ENCODE peak calls at places on chromosomes 11 and 22, in eight cellular contexts. One of them, this sample, is unnamed.

GRCh38 chr11:73139476-73140198 is 2.5 kb downstream of the FCHSD2 start:
- DNase-seq in WERI-Rb-1: no peak
- DNase-seq in occipital lobe: no peak
- DNase-seq in activated B cell treated with CpG ODN at 0.5 μM for 24 hours: no peak
- DNase-seq in stimulated activated CD8-positive, alpha-beta memory T cell treated with anti-CD3 and anti-CD28 coated beads, Interleukin-15, amount 100 ng/mL, for 4 hours: no peak
- DNase-seq in H9: no peak
- DNase-seq in HT1080: peak; percentile 47
- DNase-seq in brain microvascular endothelial cell: no peak
- DNase-seq in this sample: no peak

GRCh38 chr11:19959697-19960096 is 200.6 kb downstream of the DBX1 start:
- DNase-seq in WERI-Rb-1: peak; percentile 95
- DNase-seq in occipital lobe: no peak
- DNase-seq in activated B cell treated with CpG ODN at 0.5 μM for 24 hours: no peak
- DNase-seq in stimulated activated CD8-positive, alpha-beta memory T cell treated with anti-CD3 and anti-CD28 coated beads, Interleukin-15, amount 100 ng/mL, for 4 hours: no peak
- DNase-seq in H9: no peak
- DNase-seq in HT1080: no peak
- DNase-seq in brain microvascular endothelial cell: no peak
- DNase-seq in this sample: no peak

GRCh38 chr11:45321669-45322068 is 35.5 kb upstream of the SYT13 start:
- DNase-seq in WERI-Rb-1: no peak
- DNase-seq in occipital lobe: no peak
- DNase-seq in activated B cell treated with CpG ODN at 0.5 μM for 24 hours: no peak
- DNase-seq in stimulated activated CD8-positive, alpha-beta memory T cell treated with anti-CD3 and anti-CD28 coated beads, Interleukin-15, amount 100 ng/mL, for 4 hours: no peak
- DNase-seq in H9: no peak
- DNase-seq in HT1080: no peak
- DNase-seq in brain microvascular endothelial cell: no peak
- DNase-seq in this sample: no peak

GRCh38 chr22:17832665-17833064 is 58.4 kb upstream of the BID start:
- DNase-seq in WERI-Rb-1: no peak
- DNase-seq in occipital lobe: no peak
- DNase-seq in activated B cell treated with CpG ODN at 0.5 μM for 24 hours: no peak
- DNase-seq in stimulated activated CD8-positive, alpha-beta memory T cell treated with anti-CD3 and anti-CD28 coated beads, Interleukin-15, amount 100 ng/mL, for 4 hours: no peak
- DNase-seq in H9: no peak
- DNase-seq in HT1080: no peak
- DNase-seq in brain microvascular endothelial cell: no peak
- DNase-seq in this sample: no peak

GRCh38 chr11:12675951-12676711 is 1.9 kb downstream of the TEAD1 start:
- DNase-seq in WERI-Rb-1: peak; percentile 22
- DNase-seq in occipital lobe: no peak
- DNase-seq in activated B cell treated with CpG ODN at 0.5 μM for 24 hours: no peak
- DNase-seq in stimulated activated CD8-positive, alpha-beta memory T cell treated with anti-CD3 and anti-CD28 coated beads, Interleukin-15, amount 100 ng/mL, for 4 hours: no peak
- DNase-seq in H9: no peak
- DNase-seq in HT1080: peak; percentile 41
- DNase-seq in brain microvascular endothelial cell: no peak
- DNase-seq in this sample: peak; percentile 38

GRCh38 chr22:50228366-50228765 is 16.5 kb downstream of the TUBGCP6 start:
- DNase-seq in WERI-Rb-1: no peak
- DNase-seq in occipital lobe: no peak
- DNase-seq in activated B cell treated with CpG ODN at 0.5 μM for 24 hours: no peak
- DNase-seq in stimulated activated CD8-positive, alpha-beta memory T cell treated with anti-CD3 and anti-CD28 coated beads, Interleukin-15, amount 100 ng/mL, for 4 hours: no peak
- DNase-seq in H9: no peak
- DNase-seq in HT1080: no peak
- DNase-seq in brain microvascular endothelial cell: no peak
- DNase-seq in this sample: no peak

GRCh38 chr11:79461144-79461543 is 20.3 kb upstream of the TENM4 start:
- DNase-seq in WERI-Rb-1: no peak
- DNase-seq in occipital lobe: no peak
- DNase-seq in activated B cell treated with CpG ODN at 0.5 μM for 24 hours: no peak
- DNase-seq in stimulated activated CD8-positive, alpha-beta memory T cell treated with anti-CD3 and anti-CD28 coated beads, Interleukin-15, amount 100 ng/mL, for 4 hours: no peak
- DNase-seq in H9: no peak
- DNase-seq in HT1080: peak; percentile 37
- DNase-seq in brain microvascular endothelial cell: no peak
- DNase-seq in this sample: no peak

GRCh38 chr11:64971421-64972233 is at the start of gene MAJIN:
- DNase-seq in WERI-Rb-1: no peak
- DNase-seq in occipital lobe: peak; percentile 27
- DNase-seq in activated B cell treated with CpG ODN at 0.5 μM for 24 hours: peak; percentile 83
- DNase-seq in stimulated activated CD8-positive, alpha-beta memory T cell treated with anti-CD3 and anti-CD28 coated beads, Interleukin-15, amount 100 ng/mL, for 4 hours: peak; percentile 71
- DNase-seq in H9: peak; percentile 91
- DNase-seq in HT1080: no peak
- DNase-seq in brain microvascular endothelial cell: peak; percentile 55
- DNase-seq in this sample: no peak

GRCh38 chr22:35674335-35674734 is 26.1 kb downstream of the APOL6 start:
- DNase-seq in WERI-Rb-1: no peak
- DNase-seq in occipital lobe: no peak
- DNase-seq in activated B cell treated with CpG ODN at 0.5 μM for 24 hours: no peak
- DNase-seq in stimulated activated CD8-positive, alpha-beta memory T cell treated with anti-CD3 and anti-CD28 coated beads, Interleukin-15, amount 100 ng/mL, for 4 hours: no peak
- DNase-seq in H9: no peak
- DNase-seq in HT1080: no peak
- DNase-seq in brain microvascular endothelial cell: no peak
- DNase-seq in this sample: no peak

GRCh38 chr11:86949995-86950993 is 4.9 kb downstream of the FZD4 start:
- DNase-seq in WERI-Rb-1: no peak
- DNase-seq in occipital lobe: no peak
- DNase-seq in activated B cell treated with CpG ODN at 0.5 μM for 24 hours: no peak
- DNase-seq in stimulated activated CD8-positive, alpha-beta memory T cell treated with anti-CD3 and anti-CD28 coated beads, Interleukin-15, amount 100 ng/mL, for 4 hours: no peak
- DNase-seq in H9: no peak
- DNase-seq in HT1080: no peak
- DNase-seq in brain microvascular endothelial cell: no peak
- DNase-seq in this sample: peak; percentile 27

GRCh38 chr11:102010776-102011500 is 36.3 kb upstream of the CFAP300 start:
- DNase-seq in WERI-Rb-1: peak; percentile 7
- DNase-seq in occipital lobe: no peak
- DNase-seq in activated B cell treated with CpG ODN at 0.5 μM for 24 hours: no peak
- DNase-seq in stimulated activated CD8-positive, alpha-beta memory T cell treated with anti-CD3 and anti-CD28 coated beads, Interleukin-15, amount 100 ng/mL, for 4 hours: no peak
- DNase-seq in H9: peak; percentile 87
- DNase-seq in HT1080: peak; percentile 95
- DNase-seq in brain microvascular endothelial cell: peak; percentile 89
- DNase-seq in this sample: no peak